ENCODE peak calls at places on chromosomes 5 and 9, in eight cellular contexts. S, I, W, O, K, M, F and D are unnamed samples.

GRCh38 chr5:82100303-82101077 is 128.7 kb downstream of the ATG10 start:
- DNase-seq in S (peak), I (no peak), W (peak), O (peak), K (no peak), M (peak), F (no peak), D (no peak)

GRCh38 chr5:78638423-78638822 is 10.1 kb downstream of the LHFPL2 start:
- DNase-seq in S (peak), I (no peak), W (peak), O (peak), K (peak), M (peak), F (no peak), D (no peak)

GRCh38 chr5:78501411-78502338 is 141.3 kb downstream of the SCAMP1 start:
- DNase-seq in S (no peak), I (no peak), W (peak), O (no peak), K (peak), M (no peak), F (no peak), D (no peak)

GRCh38 chr9:75235632-75236031 is 147.3 kb downstream of the OSTF1 start:
- DNase-seq in S (peak), I (no peak), W (no peak), O (peak), K (no peak), M (peak), F (no peak), D (no peak)

GRCh38 chr9:131112374-131113159 is 12.8 kb upstream of the NUP214 start:
- DNase-seq in S (no peak), I (no peak), W (no peak), O (no peak), K (no peak), M (no peak), F (peak), D (no peak)

GRCh38 chr5:83957188-83957587 is 236.5 kb upstream of the HAPLN1 start:
- DNase-seq in S (peak), I (no peak), W (peak), O (peak), K (no peak), M (no peak), F (no peak), D (no peak)

GRCh38 chr9:95516736-95517558 is at the start of gene PTCH1:
- DNase-seq in S (peak), I (peak), W (peak), O (peak), K (peak), M (peak), F (no peak), D (peak)

GRCh38 chr5:131988601-131989000 is 22.9 kb downstream of the ACSL6 start:
- DNase-seq in S (no peak), I (no peak), W (no peak), O (no peak), K (no peak), M (no peak), F (peak), D (no peak)

GRCh38 chr9:14030350-14030823 is 283.6 kb downstream of the NFIB start:
- DNase-seq in S (peak), I (no peak), W (peak), O (peak), K (peak), M (peak), F (no peak), D (no peak)

GRCh38 chr9:115924669-115924987 is 229.0 kb upstream of the PAPPA start:
- DNase-seq in S (no peak), I (no peak), W (no peak), O (no peak), K (no peak), M (peak), F (no peak), D (no peak)

GRCh38 chr5:165497707-165498106 is 1992.3 kb downstream of the MAT2B start:
- DNase-seq in S (no peak), I (no peak), W (peak), O (peak), K (peak), M (peak), F (no peak), D (no peak)

GRCh38 chr5:105752801-105753200 is 1917.9 kb downstream of the EFNA5 start:
- DNase-seq in S (no peak), I (no peak), W (peak), O (peak), K (no peak), M (no peak), F (no peak), D (no peak)

GRCh38 chr9:83020327-83020726 is 42.6 kb downstream of the RASEF start:
- DNase-seq in S (no peak), I (no peak), W (no peak), O (no peak), K (no peak), M (no peak), F (peak), D (no peak)

GRCh38 chr9:34961574-34962480 is 3.7 kb downstream of the PHF24 start:
- DNase-seq in S (peak), I (no peak), W (peak), O (peak), K (peak), M (peak), F (no peak), D (no peak)

GRCh38 chr9:34957492-34958410 is at the start of gene PHF24:
- DNase-seq in S (no peak), I (no peak), W (no peak), O (no peak), K (no peak), M (no peak), F (peak), D (peak)

GRCh38 chr9:34956648-34957047 is 1.4 kb upstream of the PHF24 start:
- DNase-seq in S (no peak), I (no peak), W (no peak), O (no peak), K (no peak), M (no peak), F (no peak), D (no peak)

GRCh38 chr9:34962530-34962929 is 4.4 kb downstream of the PHF24 start:
- DNase-seq in S (no peak), I (no peak), W (no peak), O (no peak), K (no peak), M (no peak), F (no peak), D (no peak)

GRCh38 chr9:34958411-34958982 is 412 bp downstream of the PHF24 start:
- DNase-seq in S (no peak), I (no peak), W (no peak), O (no peak), K (no peak), M (no peak), F (no peak), D (no peak)
- TF ChIP-seq CTCF in S (no peak), I (no peak), W (no peak), O (no peak), K (no peak), M (no peak), F (no peak), D (no peak)

DNA sequence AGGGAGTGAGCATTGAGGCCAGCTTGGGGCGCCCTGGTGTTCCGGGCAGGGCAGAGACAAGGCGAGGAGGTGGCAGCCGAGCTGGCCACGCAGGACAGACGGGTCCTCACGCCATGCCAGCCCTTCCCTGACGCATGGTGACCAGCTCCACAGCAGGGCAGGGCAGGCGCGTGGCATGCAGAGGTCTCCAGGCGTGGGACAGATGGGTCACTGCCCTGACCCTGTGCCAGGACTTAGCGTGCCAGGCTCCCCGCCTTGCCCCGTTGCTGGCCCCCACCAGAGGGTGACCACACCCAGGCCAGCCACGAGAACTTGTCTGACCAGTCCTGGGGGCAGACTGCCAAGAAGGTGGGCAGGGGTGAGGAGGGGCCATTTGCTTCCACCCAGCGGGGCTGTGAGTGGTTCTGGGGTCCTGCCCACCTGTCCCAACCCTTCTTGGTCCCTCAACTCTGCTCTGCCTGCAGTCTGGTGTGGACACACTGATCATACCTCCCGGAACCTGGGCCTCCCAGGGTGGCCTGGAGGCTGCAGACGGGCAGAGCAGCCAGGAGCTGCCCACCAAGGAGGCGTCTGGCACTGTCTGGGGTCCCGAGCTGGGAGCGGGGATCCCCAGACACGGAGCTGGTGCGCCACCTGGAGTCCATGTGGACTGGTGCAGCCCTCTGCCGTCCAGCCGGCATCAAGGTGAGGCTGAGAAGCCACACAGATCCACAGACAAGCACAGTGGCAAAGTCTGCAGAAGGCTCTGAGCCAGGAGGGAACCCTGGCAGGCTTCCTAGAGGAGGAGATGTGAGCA is at the start of gene RNF224:
- DNase-seq in S (peak), I (peak), W (peak), O (peak), K (peak), M (peak), F (peak), D (peak)
- TF ChIP-seq CTCF in S (peak), I (peak), W (peak), O (peak), K (peak), M (peak), F (peak), D (peak)

GRCh38 chr9:102631559-102631958 is 363.6 kb upstream of the CYLC2 start:
- DNase-seq in S (peak), I (no peak), W (no peak), O (peak), K (no peak), M (peak), F (no peak), D (no peak)
- TF ChIP-seq CTCF in S (peak), I (no peak), W (peak), O (peak), K (no peak), M (no peak), F (no peak), D (peak)

DNA sequence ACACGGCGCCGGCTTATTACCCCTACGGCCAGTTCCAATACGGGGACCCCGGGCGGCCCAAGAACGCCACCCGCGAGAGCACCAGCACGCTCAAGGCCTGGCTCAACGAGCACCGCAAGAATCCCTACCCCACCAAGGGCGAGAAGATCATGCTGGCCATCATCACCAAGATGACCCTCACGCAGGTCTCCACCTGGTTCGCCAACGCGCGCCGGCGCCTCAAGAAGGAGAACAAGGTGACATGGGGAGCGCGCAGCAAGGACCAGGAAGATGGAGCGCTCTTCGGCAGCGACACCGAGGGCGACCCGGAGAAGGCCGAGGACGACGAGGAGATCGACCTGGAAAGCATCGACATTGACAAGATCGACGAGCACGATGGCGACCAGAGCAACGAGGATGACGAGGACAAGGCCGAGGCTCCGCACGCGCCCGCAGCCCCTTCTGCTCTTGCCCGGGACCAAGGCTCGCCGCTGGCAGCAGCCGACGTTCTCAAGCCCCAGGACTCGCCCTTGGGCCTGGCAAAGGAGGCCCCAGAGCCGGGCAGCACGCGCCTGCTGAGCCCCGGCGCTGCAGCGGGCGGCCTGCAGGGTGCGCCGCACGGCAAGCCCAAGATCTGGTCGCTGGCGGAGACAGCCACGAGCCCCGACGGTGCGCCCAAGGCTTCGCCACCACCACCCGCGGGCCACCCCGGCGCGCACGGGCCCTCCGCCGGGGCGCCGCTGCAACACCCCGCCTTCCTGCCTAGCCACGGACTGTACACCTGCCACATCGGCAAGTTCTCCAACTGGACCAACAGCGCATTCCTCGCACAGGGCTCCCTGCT is 3.9 kb downstream of the IRX1 start:
- DNase-seq in S (no peak), I (no peak), W (peak), O (no peak), K (no peak), M (no peak), F (no peak), D (no peak)
- TF ChIP-seq CTCF in S (no peak), I (no peak), W (no peak), O (no peak), K (no peak), M (no peak), F (no peak), D (peak)

GRCh38 chr9:113636165-113636564 is 172.6 kb downstream of the RGS3 start:
- DNase-seq in S (no peak), I (no peak), W (no peak), O (no peak), K (no peak), M (no peak), F (peak), D (no peak)
- TF ChIP-seq CTCF in S (no peak), I (no peak), W (no peak), O (no peak), K (no peak), M (no peak), F (no peak), D (no peak)